ENCODE peak calls at places on chromosomes 13 and 19, in six cellular contexts. One of them, this sample, is unnamed. For H3K4me1, the result is how much of the 10 kb centered on the place peaks cover.

GRCh38 chr13:114024603-114025431 is 50.9 kb upstream of the C13orf46 start:
- DNase-seq in adrenal gland: no peak
- DNase-seq in body of pancreas: no peak
- DNase-seq in CD4-positive, CD25-positive, alpha-beta regulatory T cell: no peak
- DNase-seq in CD8-positive, alpha-beta T cell: no peak
- DNase-seq in IMR-90: no peak
- DNase-seq in this sample: no peak

GRCh38 chr13:52353116-52353718 is 52.8 kb downstream of the THSD1 start:
- DNase-seq in adrenal gland: no peak
- DNase-seq in body of pancreas: no peak
- DNase-seq in CD4-positive, CD25-positive, alpha-beta regulatory T cell: no peak
- DNase-seq in CD8-positive, alpha-beta T cell: no peak
- DNase-seq in IMR-90: peak
- DNase-seq in this sample: no peak

GRCh38 chr13:107025991-107026390 is 458.1 kb upstream of the ARGLU1 start:
- DNase-seq in adrenal gland: peak
- DNase-seq in body of pancreas: peak
- DNase-seq in CD4-positive, CD25-positive, alpha-beta regulatory T cell: no peak
- DNase-seq in CD8-positive, alpha-beta T cell: no peak
- DNase-seq in IMR-90: peak
- DNase-seq in this sample: peak

GRCh38 chr19:32246032-32246431 is 99.4 kb upstream of the ZNF507 start:
- DNase-seq in adrenal gland: no peak
- DNase-seq in body of pancreas: no peak
- DNase-seq in CD4-positive, CD25-positive, alpha-beta regulatory T cell: no peak
- DNase-seq in CD8-positive, alpha-beta T cell: no peak
- DNase-seq in IMR-90: no peak
- DNase-seq in this sample: no peak

GRCh38 chr19:7692417-7693088 is 9.4 kb downstream of the FCER2 start:
- DNase-seq in adrenal gland: no peak
- DNase-seq in body of pancreas: no peak
- DNase-seq in CD4-positive, CD25-positive, alpha-beta regulatory T cell: no peak
- DNase-seq in CD8-positive, alpha-beta T cell: no peak
- DNase-seq in IMR-90: no peak
- DNase-seq in this sample: no peak

GRCh38 chr19:33698576-33699435 is 77.1 kb downstream of the CHST8 start:
- DNase-seq in adrenal gland: no peak
- DNase-seq in body of pancreas: no peak
- DNase-seq in CD4-positive, CD25-positive, alpha-beta regulatory T cell: no peak
- DNase-seq in CD8-positive, alpha-beta T cell: no peak
- DNase-seq in IMR-90: no peak
- DNase-seq in this sample: no peak

GRCh38 chr19:13208131-13208963 is 58.1 kb downstream of the IER2 start:
- DNase-seq in adrenal gland: peak
- DNase-seq in body of pancreas: no peak
- DNase-seq in CD4-positive, CD25-positive, alpha-beta regulatory T cell: peak
- DNase-seq in CD8-positive, alpha-beta T cell: peak
- DNase-seq in IMR-90: peak
- DNase-seq in this sample: no peak

GRCh38 chr19:44986389-44986788 is 14.9 kb upstream of the RELB start:
- DNase-seq in adrenal gland: no peak
- DNase-seq in body of pancreas: no peak
- DNase-seq in CD4-positive, CD25-positive, alpha-beta regulatory T cell: no peak
- DNase-seq in CD8-positive, alpha-beta T cell: no peak
- DNase-seq in IMR-90: no peak
- DNase-seq in this sample: no peak

GRCh38 chr19:2634228-2634951 is 68.1 kb downstream of the GNG7 start:
- DNase-seq in adrenal gland: peak
- DNase-seq in body of pancreas: peak
- DNase-seq in CD4-positive, CD25-positive, alpha-beta regulatory T cell: no peak
- DNase-seq in CD8-positive, alpha-beta T cell: no peak
- DNase-seq in IMR-90: no peak
- DNase-seq in this sample: no peak
- H3K27ac ChIP-seq in adrenal gland: peak
- H3K27ac ChIP-seq in body of pancreas: peak
- H3K27ac ChIP-seq in CD4-positive, CD25-positive, alpha-beta regulatory T cell: no peak
- H3K27ac ChIP-seq in CD8-positive, alpha-beta T cell: no peak
- H3K27ac ChIP-seq in IMR-90: no peak
- H3K27ac ChIP-seq in this sample: no peak

DNA sequence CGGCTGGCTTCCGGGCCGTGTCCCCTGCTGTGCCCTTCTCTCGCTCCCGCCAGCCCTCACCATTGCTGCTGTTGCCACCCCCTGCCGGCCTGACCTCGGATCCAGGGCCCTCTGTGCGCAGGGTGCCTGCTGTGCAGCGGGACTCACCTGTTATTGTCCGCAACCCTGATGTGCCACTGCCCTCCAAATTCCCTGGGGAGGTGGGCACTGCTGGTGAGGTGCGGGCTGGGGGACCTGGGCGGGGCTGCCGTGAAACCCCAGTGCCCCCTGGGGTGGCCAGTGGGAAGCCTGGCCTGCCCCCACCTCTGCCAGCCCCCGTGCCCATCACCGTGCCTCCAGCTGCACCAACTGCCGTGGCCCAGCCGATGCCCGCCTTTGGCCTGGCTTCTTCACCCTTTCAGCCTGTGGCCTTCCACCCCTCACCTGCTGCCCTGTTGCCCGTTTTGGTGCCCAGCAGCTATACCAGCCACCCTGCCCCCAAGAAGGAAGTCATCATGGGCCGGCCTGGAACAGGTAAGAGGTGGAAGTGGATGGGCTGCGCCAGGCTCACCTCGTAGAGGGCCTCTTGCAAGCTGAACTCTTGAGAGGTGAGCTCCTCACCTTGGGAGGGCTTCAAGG is 5.1 kb downstream of the CIC start:
- DNase-seq in adrenal gland: no peak
- DNase-seq in body of pancreas: no peak
- DNase-seq in CD4-positive, CD25-positive, alpha-beta regulatory T cell: no peak
- DNase-seq in CD8-positive, alpha-beta T cell: no peak
- DNase-seq in IMR-90: no peak
- DNase-seq in this sample: no peak
- H3K4me1 ChIP-seq in adrenal gland: half or more
- H3K4me1 ChIP-seq in body of pancreas: half or more
- H3K4me1 ChIP-seq in CD4-positive, CD25-positive, alpha-beta regulatory T cell: under half
- H3K4me1 ChIP-seq in CD8-positive, alpha-beta T cell: half or more
- H3K4me1 ChIP-seq in IMR-90: under half
- H3K4me1 ChIP-seq in this sample: under half

DNA sequence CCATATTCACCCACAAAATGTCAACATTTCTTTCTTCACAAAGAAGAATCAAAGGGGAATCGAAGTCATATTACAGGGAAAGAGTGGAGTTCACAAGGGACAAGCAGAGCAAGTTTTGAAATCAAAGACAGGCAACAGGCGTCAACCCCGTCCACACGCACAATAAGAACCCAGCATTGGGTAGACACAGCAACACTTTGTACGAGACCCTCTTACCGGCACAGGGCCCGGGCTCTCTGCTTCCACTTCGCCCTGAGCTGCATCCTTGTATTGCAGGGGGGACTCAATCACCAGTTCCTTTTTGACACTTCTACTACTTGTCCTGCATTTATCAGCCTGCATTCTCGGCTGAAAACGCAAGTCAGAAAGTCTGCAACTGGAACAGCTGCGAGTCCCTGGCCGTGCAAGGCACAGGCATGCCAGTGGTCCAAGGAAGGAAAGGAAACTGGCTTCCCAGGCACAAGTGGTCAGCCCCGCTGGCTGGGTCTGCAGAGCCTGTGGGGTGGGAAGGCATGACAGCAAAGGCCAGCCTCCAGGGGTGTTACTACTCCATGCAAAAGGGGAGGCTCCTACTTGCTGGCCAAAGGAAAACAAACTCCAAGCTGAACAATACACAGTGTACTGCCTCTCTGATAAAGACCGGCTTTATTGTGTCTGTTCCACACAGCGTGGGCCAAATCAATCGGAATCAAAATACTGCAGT is at the start of gene DOCK9:
- DNase-seq in adrenal gland: peak
- DNase-seq in body of pancreas: peak
- DNase-seq in CD4-positive, CD25-positive, alpha-beta regulatory T cell: no peak
- DNase-seq in CD8-positive, alpha-beta T cell: no peak
- DNase-seq in IMR-90: peak
- DNase-seq in this sample: peak
- H3K27ac ChIP-seq in adrenal gland: no peak
- H3K27ac ChIP-seq in body of pancreas: peak
- H3K27ac ChIP-seq in CD4-positive, CD25-positive, alpha-beta regulatory T cell: no peak
- H3K27ac ChIP-seq in CD8-positive, alpha-beta T cell: no peak
- H3K27ac ChIP-seq in IMR-90: no peak
- H3K27ac ChIP-seq in this sample: peak

DNA sequence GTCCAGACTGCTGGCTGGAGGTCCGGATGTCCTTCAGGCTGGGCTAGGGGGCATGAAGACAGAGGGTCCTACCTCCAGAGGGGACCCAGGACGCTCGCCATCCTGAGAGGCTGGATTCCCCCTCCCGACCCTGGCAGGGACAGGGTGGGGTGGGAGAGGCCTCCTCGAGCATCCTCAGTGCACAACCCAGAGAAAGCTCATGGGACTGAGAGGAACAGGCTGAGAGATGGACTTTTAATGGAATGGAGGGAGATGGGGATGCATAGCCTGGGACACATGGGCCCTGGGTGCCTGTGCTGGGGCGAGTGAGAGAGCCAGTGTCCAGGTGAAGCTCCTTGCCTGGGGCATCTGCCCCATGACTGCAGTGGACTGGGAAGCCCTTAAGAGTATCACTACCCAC is 3.1 kb downstream of the ACTL9 start:
- DNase-seq in adrenal gland: no peak
- DNase-seq in body of pancreas: no peak
- DNase-seq in CD4-positive, CD25-positive, alpha-beta regulatory T cell: no peak
- DNase-seq in CD8-positive, alpha-beta T cell: no peak
- DNase-seq in IMR-90: no peak
- DNase-seq in this sample: no peak
- H3K4me1 ChIP-seq in adrenal gland: under half
- H3K4me1 ChIP-seq in body of pancreas: under half
- H3K4me1 ChIP-seq in CD4-positive, CD25-positive, alpha-beta regulatory T cell: under half
- H3K4me1 ChIP-seq in CD8-positive, alpha-beta T cell: under half
- H3K4me1 ChIP-seq in IMR-90: under half
- H3K4me1 ChIP-seq in this sample: under half

This sample was measured in SJCRH30.